ENCODE peak calls at places on chromosomes 5 and 9, in four cellular contexts. S is heart right ventricle, R is MM.1S, O is IMR-90. X is an unnamed sample.

GRCh38 chr9:38096238-38096805 is 27.3 kb upstream of the SHB start:
- DNase-seq in S (no peak), R (no peak), O (no peak), X (no peak)

GRCh38 chr9:84371737-84372136 is 31.2 kb upstream of the SLC28A3 start:
- DNase-seq in S (no peak), R (no peak), O (peak; percentile 82), X (no peak)

GRCh38 chr5:158895573-158895972 is 204.1 kb downstream of the EBF1 start:
- DNase-seq in S (peak; percentile 13), R (no peak), O (no peak), X (no peak)

GRCh38 chr5:150057511-150057910 is 28.8 kb downstream of the CSF1R start:
- DNase-seq in S (no peak), R (no peak), O (no peak), X (no peak)

GRCh38 chr9:103889989-103890388 is 204.1 kb upstream of the SMC2 start:
- DNase-seq in S (no peak), R (no peak), O (no peak), X (no peak)

GRCh38 chr5:180119031-180119885 is 47.7 kb upstream of the RNF130 start:
- DNase-seq in S (no peak), R (no peak), O (no peak), X (no peak)

GRCh38 chr5:73821003-73821402 is 195.0 kb downstream of the ARHGEF28 start:
- DNase-seq in S (no peak), R (no peak), O (no peak), X (no peak)

GRCh38 chr5:150263801-150264621 is 25.6 kb downstream of the CAMK2A start:
- DNase-seq in S (no peak), R (no peak), O (peak; percentile 90), X (no peak)

GRCh38 chr5:137735531-137736284 is at the start of gene KLHL3:
- DNase-seq in S (peak; percentile 39), R (peak; percentile 74), O (peak; percentile 66), X (peak; percentile 63)

GRCh38 chr5:1112596-1113331 is 901 bp upstream of the SLC12A7 start:
- DNase-seq in S (no peak), R (peak; percentile 81), O (no peak), X (no peak)

DNA sequence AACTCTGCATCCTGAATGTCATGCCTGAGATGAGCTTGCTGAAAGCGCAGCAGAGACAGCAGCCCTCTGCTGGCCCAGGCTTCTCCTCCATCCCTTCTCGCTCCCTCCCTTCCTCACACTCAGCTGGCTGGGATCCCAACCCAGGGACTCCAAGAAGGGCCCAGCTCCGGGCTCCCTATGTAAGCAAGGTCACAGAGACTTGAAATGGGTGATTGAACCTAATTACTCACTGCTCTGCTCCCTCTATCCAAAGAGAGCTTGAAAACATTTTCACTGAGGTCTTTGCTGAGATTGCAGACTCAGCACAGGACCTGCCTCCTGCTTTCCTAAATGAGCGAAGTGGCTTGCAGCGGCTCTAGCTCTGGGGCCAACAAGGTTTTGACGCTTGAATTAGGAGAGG is 42.8 kb downstream of the RAPGEF1 start:
- DNase-seq in S (no peak), R (no peak), O (peak; percentile 61), X (no peak)
- TF ChIP-seq CTCF in S (no peak), R (no peak), O (peak; percentile 29), X (no peak)

DNA sequence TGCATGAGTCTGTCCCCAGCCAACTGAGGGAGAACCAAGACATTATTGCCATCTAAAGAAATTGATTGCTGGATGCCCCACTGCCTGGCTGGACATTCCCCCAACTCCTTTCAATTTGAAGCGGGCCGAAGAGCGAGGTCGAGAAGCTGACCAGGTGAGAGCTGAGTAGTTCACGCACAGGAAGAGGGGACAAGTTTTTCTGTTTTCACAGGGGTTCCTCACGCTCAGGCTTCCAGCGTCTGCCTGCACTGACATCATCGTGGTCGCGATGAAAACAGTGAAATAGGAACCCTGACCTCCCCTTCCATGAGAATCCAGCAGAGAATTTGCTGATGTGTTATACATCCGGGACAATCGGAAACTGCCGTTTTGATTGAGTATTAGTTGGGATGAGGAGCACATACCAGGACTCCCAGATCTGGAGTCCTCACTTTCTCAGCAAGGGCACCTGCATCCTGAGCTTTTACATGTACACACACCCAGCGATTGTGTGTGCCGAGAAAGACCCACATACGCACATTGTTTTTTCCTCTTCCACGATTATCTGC is 3.1 kb upstream of the DMRT3 start:
- DNase-seq in S (no peak), R (no peak), O (no peak), X (no peak)
- H3K27me3 ChIP-seq in S (peaks cover 100% of the 10 kb centered on the region), R (peaks cover 9% of the 10 kb centered on the region), O (peaks cover 89% of the 10 kb centered on the region), X (peaks cover 7% of the 10 kb centered on the region)

GRCh38 chr5:139901251-139901575 is 105.6 kb downstream of the PSD2 start:
- DNase-seq in S (no peak), R (no peak), O (no peak), X (no peak)
- H3K4me3 ChIP-seq in S (no peak overlapping the region), R (no peak overlapping the region), O (no peak overlapping the region), X (no peak overlapping the region)

GRCh38 chr9:37032713-37033112 is 1.4 kb downstream of the PAX5 start:
- DNase-seq in S (no peak), R (no peak), O (no peak), X (peak; percentile 61)

GRCh38 chr9:37030591-37030939 is 3.5 kb downstream of the PAX5 start:
- DNase-seq in S (no peak), R (no peak), O (no peak), X (peak; percentile 76)

GRCh38 chr9:37029776-37030590 is 4.1 kb downstream of the PAX5 start:
- DNase-seq in S (no peak), R (no peak), O (no peak), X (no peak)

GRCh38 chr9:37031902-37032301 is 2.2 kb downstream of the PAX5 start:
- DNase-seq in S (no peak), R (no peak), O (no peak), X (no peak)

GRCh38 chr9:37031081-37031480 is 3.0 kb downstream of the PAX5 start:
- DNase-seq in S (no peak), R (no peak), O (no peak), X (no peak)
- TF ChIP-seq CTCF in S (no peak), R (no peak), O (no peak), X (no peak)

DNA sequence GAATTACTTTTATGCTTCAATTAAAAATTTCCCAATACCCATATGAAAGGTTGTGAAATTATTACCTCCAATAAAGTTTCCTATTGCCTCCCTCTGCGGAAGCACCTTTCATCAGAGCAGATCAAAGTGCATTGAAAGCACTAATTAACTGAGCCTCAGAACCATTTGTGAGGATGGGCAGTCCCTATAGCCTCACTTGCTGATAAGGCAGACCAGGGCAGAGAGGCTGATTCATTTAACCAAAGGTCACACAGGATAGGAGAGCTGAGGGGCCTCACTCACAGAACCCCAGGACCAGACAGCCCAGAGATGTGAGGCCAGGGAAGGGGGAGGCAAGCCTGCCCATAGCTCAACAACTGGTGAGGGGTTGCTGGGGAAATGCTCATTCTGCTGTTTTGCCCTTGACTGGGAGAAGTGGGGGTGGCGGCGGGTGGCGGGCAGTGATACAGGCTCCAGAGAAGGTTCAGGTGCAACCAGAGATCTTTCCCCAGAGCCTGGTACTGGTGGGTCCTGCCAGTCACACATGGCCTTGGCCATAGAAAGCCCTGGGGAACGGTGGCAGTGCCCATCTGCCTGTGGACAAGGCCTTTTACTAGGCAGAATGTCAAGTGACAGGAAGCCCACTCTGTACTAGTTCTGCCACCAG is 57.9 kb downstream of the MACROH2A1 start:
- DNase-seq in S (no peak), R (no peak), O (no peak), X (no peak)
- H3K27me3 ChIP-seq in S (no peaks in the 10 kb centered on the region), R (no peaks in the 10 kb centered on the region), O (no peaks in the 10 kb centered on the region), X (no peaks in the 10 kb centered on the region)

GRCh38 chr9:95772320-95773060 is 103.0 kb upstream of the ERCC6L2 start:
- DNase-seq in S (peak; percentile 23), R (no peak), O (peak; percentile 65), X (no peak)
- H3K4me3 ChIP-seq in S (no peak overlapping the region), R (no peak overlapping the region), O (no peak overlapping the region), X (no peak overlapping the region)

DNA sequence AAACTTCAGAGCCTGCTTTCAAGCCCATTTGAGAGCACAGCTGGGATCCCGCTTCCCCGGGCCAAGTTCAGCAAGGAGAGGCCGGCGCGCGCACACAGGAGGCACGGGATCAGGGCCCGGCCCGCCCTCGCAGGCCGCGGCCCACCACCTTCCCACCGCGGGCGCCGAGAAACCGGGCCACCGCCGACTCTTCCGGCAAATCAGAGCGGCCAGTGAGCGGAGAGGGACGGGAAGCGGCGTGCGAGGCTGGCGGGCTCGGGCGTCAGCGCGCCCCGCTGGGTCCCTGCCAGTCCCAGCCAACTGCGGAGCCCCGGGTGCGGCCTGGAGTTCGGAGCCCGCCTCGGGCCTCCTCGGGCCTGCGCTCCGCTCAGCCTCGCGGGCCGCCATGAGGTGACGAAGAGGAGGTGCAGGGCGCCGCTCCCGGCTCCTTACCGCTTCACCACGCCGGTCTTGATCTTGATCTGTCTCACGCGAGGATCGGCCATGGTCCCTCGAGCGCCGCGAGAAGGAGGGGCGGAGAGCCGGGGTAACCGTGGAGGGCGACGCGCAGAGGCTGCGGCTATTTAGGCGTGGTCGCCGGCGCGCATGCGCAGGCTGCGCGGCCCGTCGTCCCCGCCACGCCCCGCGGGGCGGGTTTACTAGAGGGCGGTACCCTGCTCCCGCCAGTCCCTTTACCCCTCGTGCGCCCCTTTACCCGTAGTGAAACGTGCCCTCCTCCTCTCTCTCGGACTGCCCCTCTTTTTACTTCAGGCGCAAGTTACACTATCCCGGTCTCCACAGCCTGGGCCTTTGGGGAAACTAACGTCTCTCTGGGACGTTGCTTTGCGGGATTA is at the start of gene TBCA:
- DNase-seq in S (peak; percentile 85), R (peak; percentile 90), O (peak; percentile 91), X (peak; percentile 98)
- TF ChIP-seq CTCF in S (peak; percentile 42), R (peak; percentile 12), O (peak; percentile 22), X (peak; percentile 35)

GRCh38 chr5:146342882-146343865 is 4.5 kb downstream of the POU4F3 start:
- DNase-seq in S (no peak), R (no peak), O (no peak), X (no peak)
- H3K27me3 ChIP-seq in S (peaks cover 98% of the 10 kb centered on the region), R (peaks cover 25% of the 10 kb centered on the region), O (peaks cover 81% of the 10 kb centered on the region), X (peaks cover 6% of the 10 kb centered on the region)